ENCODE peak calls at places on chromosomes 11 and 22, in eight cellular contexts. O is HFFc6; U is NCI-H1105 treated with DMSO at 0.1 percent for 48 hours; B is body of pancreas; K is activated T-cell treated with anti-CD3 and anti-CD28 coated beads for 1 hour; S is CD8-positive, alpha-beta memory T cell; Z is M059J; D is CD4-positive, alpha-beta T cell. R is an unnamed sample.

GRCh38 chr11:1150769-1151365 is 6.9 kb upstream of the MUC5AC start:
- DNase-seq in O (no peak), U (no peak), B (no peak), K (no peak), S (no peak), Z (peak; percentile 50), D (no peak), R (no peak)

GRCh38 chr22:19820880-19821522 is 33.7 kb downstream of the GNB1L start:
- DNase-seq in O (no peak), U (no peak), B (peak; percentile 5), K (no peak), S (no peak), Z (no peak), D (peak; percentile 21), R (no peak)

GRCh38 chr11:47443028-47443700 is 5.8 kb downstream of the RAPSN start:
- DNase-seq in O (no peak), U (no peak), B (no peak), K (no peak), S (no peak), Z (no peak), D (no peak), R (no peak)

GRCh38 chr11:693415-693831 is 1.6 kb downstream of the DEAF1 start:
- DNase-seq in O (no peak), U (peak; percentile 3), B (no peak), K (no peak), S (no peak), Z (no peak), D (no peak), R (no peak)

GRCh38 chr11:62020661-62021060 is 53.2 kb upstream of the FTH1 start:
- DNase-seq in O (no peak), U (no peak), B (no peak), K (no peak), S (no peak), Z (no peak), D (no peak), R (no peak)

GRCh38 chr11:12215192-12215591 is 104.8 kb downstream of the MICAL2 start:
- DNase-seq in O (no peak), U (no peak), B (no peak), K (no peak), S (no peak), Z (no peak), D (no peak), R (no peak)

GRCh38 chr22:20441631-20442484 is 4.2 kb upstream of the SCARF2 start:
- DNase-seq in O (peak; percentile 56), U (no peak), B (no peak), K (no peak), S (no peak), Z (no peak), D (no peak), R (no peak)

GRCh38 chr11:70176940-70177689 is 26.0 kb upstream of the FADD start:
- DNase-seq in O (peak; percentile 6), U (no peak), B (no peak), K (peak; percentile 19), S (peak; percentile 34), Z (no peak), D (peak; percentile 55), R (peak; percentile 64)

GRCh38 chr11:66322732-66323427 is 6.0 kb upstream of the CD248 start:
- DNase-seq in O (no peak), U (no peak), B (no peak), K (no peak), S (no peak), Z (no peak), D (no peak), R (no peak)

GRCh38 chr11:86116386-86116726 is 47.5 kb upstream of the PICALM start:
- DNase-seq in O (peak; percentile 81), U (no peak), B (no peak), K (no peak), S (no peak), Z (peak; percentile 97), D (no peak), R (peak; percentile 44)

GRCh38 chr22:23180893-23181762 is 819 bp downstream of the BCR start:
- DNase-seq in O (no peak), U (peak; percentile 19), B (peak; percentile 37), K (no peak), S (peak; percentile 50), Z (no peak), D (peak; percentile 41), R (peak; percentile 40)

GRCh38 chr11:66231561-66231960 is 36.9 kb upstream of the RAB1B start:
- DNase-seq in O (no peak), U (no peak), B (no peak), K (no peak), S (no peak), Z (no peak), D (no peak), R (no peak)

GRCh38 chr11:92556435-92556834 is 331.8 kb downstream of the FAT3 start:
- DNase-seq in O (no peak), U (no peak), B (no peak), K (no peak), S (no peak), Z (peak; percentile 13), D (no peak), R (no peak)

GRCh38 chr11:81987829-81988472 is 745.7 kb downstream of the FAM181B start:
- DNase-seq in O (no peak), U (peak; percentile 53), B (peak; percentile 26), K (no peak), S (no peak), Z (peak; percentile 3), D (no peak), R (no peak)

GRCh38 chr11:100789500-100789899 is 102.4 kb downstream of the ARHGAP42 start:
- DNase-seq in O (no peak), U (no peak), B (peak; percentile 34), K (no peak), S (no peak), Z (no peak), D (no peak), R (no peak)

GRCh38 chr22:37378642-37379058 is 48.6 kb downstream of the ELFN2 start:
- DNase-seq in O (no peak), U (no peak), B (no peak), K (no peak), S (no peak), Z (peak; percentile 29), D (no peak), R (no peak)

GRCh38 chr11:47577460-47578041 is 1.2 kb downstream of the KBTBD4 start:
- DNase-seq in O (peak; percentile 33), U (no peak), B (no peak), K (no peak), S (no peak), Z (no peak), D (no peak), R (no peak)

GRCh38 chr22:50528682-50529415 is 963 bp downstream of the TYMP start:
- DNase-seq in O (no peak), U (no peak), B (no peak), K (no peak), S (no peak), Z (no peak), D (no peak), R (no peak)

GRCh38 chr11:62569611-62570010 is 4.1 kb downstream of the EEF1G start:
- DNase-seq in O (no peak), U (no peak), B (no peak), K (no peak), S (no peak), Z (no peak), D (no peak), R (no peak)

GRCh38 chr11:10125522-10126133 is 168.4 kb downstream of the SBF2 start:
- DNase-seq in O (no peak), U (no peak), B (no peak), K (no peak), S (no peak), Z (no peak), D (no peak), R (no peak)

GRCh38 chr11:19853901-19854300 is 141.3 kb downstream of the NAV2 start:
- DNase-seq in O (no peak), U (no peak), B (no peak), K (no peak), S (no peak), Z (peak; percentile 12), D (no peak), R (no peak)

GRCh38 chr11:118607401-118608267 is at the start of gene PHLDB1:
- DNase-seq in O (peak; percentile 69), U (peak; percentile 80), B (peak; percentile 62), K (peak; percentile 49), S (peak; percentile 50), Z (peak; percentile 77), D (peak; percentile 51), R (no peak)

GRCh38 chr11:76984741-76985140 is 49.5 kb upstream of the B3GNT6 start:
- DNase-seq in O (no peak), U (no peak), B (no peak), K (no peak), S (no peak), Z (no peak), D (no peak), R (no peak)

GRCh38 chr11:121711900-121712424 is 259.2 kb upstream of the SORL1-AS1 start:
- DNase-seq in O (no peak), U (peak; percentile 16), B (no peak), K (no peak), S (no peak), Z (peak; percentile 84), D (no peak), R (no peak)

GRCh38 chr11:59678118-59678812 is 9.4 kb upstream of the PATL1 start:
- DNase-seq in O (peak; percentile 35), U (no peak), B (no peak), K (no peak), S (no peak), Z (no peak), D (no peak), R (no peak)

GRCh38 chr11:27391336-27392015 is 28.5 kb upstream of the CCDC34 start:
- DNase-seq in O (no peak), U (no peak), B (no peak), K (no peak), S (no peak), Z (peak; percentile 73), D (no peak), R (no peak)

GRCh38 chr22:44437493-44438015 is 60.5 kb downstream of the RTL6 start:
- DNase-seq in O (no peak), U (no peak), B (no peak), K (no peak), S (no peak), Z (peak; percentile 12), D (no peak), R (no peak)

GRCh38 chr11:123231263-123231662 is 36.2 kb upstream of the CLMP start:
- DNase-seq in O (peak; percentile 91), U (no peak), B (no peak), K (no peak), S (no peak), Z (no peak), D (no peak), R (no peak)

GRCh38 chr11:78961938-78962701 is 387.5 kb upstream of the NARS2 start:
- DNase-seq in O (no peak), U (peak; percentile 66), B (peak; percentile 18), K (no peak), S (no peak), Z (no peak), D (no peak), R (no peak)

GRCh38 chr22:45983797-45984196 is 6.8 kb upstream of the WNT7B start:
- DNase-seq in O (no peak), U (no peak), B (no peak), K (no peak), S (no peak), Z (no peak), D (no peak), R (no peak)

R was measured in activated CD4-positive, alpha-beta memory T cell treated with anti-CD3 and anti-CD28 coated beads, Interleukin-2, amount 10 ng/mL, durations not matched to agents 7 days and 5 days.